ENCODE peak calls at places on chromosome 11, in eight cellular contexts. X is AG10803; Z is stromal cell of bone marrow; N is memory B cell; U is stimulated activated naive CD4-positive, alpha-beta T cell; M is activated CD4-positive, CD25-positive, alpha-beta regulatory T cell treated with anti-CD3 and anti-CD28 coated beads, Interleukin-2, amount 50 U/mL, for 16 hours; Y is caudate nucleus; F is prostate gland. Q is an unnamed sample.

GRCh38 chr11:96254087-96254486 is 88.9 kb downstream of the MAML2 start:
- DNase-seq in Y (no peak), F (no peak), U (no peak), X (peak), M (no peak), Z (no peak), N (no peak), Q (no peak)

GRCh38 chr11:59660621-59661020 is 8.2 kb downstream of the PATL1 start:
- DNase-seq in U (no peak), M (no peak), X (no peak), Y (no peak), Z (no peak), F (no peak), N (no peak), Q (no peak)

GRCh38 chr11:60992842-60993409 is 21.4 kb downstream of the CD6 start:
- DNase-seq in N (no peak), Z (no peak), F (no peak), U (no peak), X (no peak), M (no peak), Y (peak), Q (no peak)

GRCh38 chr11:120819003-120819402 is 204.9 kb upstream of the TBCEL start:
- DNase-seq in Z (no peak), U (no peak), X (no peak), N (no peak), Y (no peak), M (no peak), F (peak), Q (no peak)

GRCh38 chr11:70063121-70063520 is 15.0 kb upstream of the ANO1 start:
- DNase-seq in U (no peak), X (no peak), N (no peak), Z (no peak), Y (no peak), M (no peak), F (no peak), Q (no peak)

GRCh38 chr11:38460901-38461300 is 1862.9 kb upstream of the RAG2 start:
- DNase-seq in Y (no peak), Z (peak), N (no peak), U (no peak), M (no peak), X (no peak), F (peak), Q (peak)

GRCh38 chr11:77081976-77082836 is 15.4 kb downstream of the CAPN5 start:
- DNase-seq in Z (no peak), N (no peak), M (no peak), Y (no peak), U (no peak), X (no peak), F (no peak), Q (no peak)

GRCh38 chr11:78392854-78393253 is 24.8 kb downstream of the GAB2 start:
- DNase-seq in Y (no peak), M (no peak), Z (no peak), U (no peak), N (no peak), X (no peak), F (no peak), Q (no peak)

Q was measured in HS-5.